ENCODE peak calls at places on chromosomes 16 and 17, in five cellular contexts. R is cardiac muscle cell, X is ascending aorta, G is progenitor cell of endocrine pancreas, Z is HL-60. W is an unnamed sample.

GRCh38 chr17:49031965-49032928 is 35.1 kb downstream of the IGF2BP1 start:
- DNase-seq in R (peak; percentile 88), Z (peak; percentile 36), X (no peak), G (peak; percentile 39), W (no peak)

GRCh38 chr17:45052052-45052772 is 780 bp upstream of the DCAKD start:
- DNase-seq in X (peak; percentile 71), Z (peak; percentile 54), R (peak; percentile 42), G (peak; percentile 33), W (no peak)

GRCh38 chr16:35150805-35151312 is 1691.4 kb downstream of the TP53TG3F start:
- DNase-seq in Z (no peak), G (no peak), R (no peak), X (no peak), W (no peak)

GRCh38 chr17:76272541-76273434 is 7.6 kb downstream of the UBALD2 start:
- DNase-seq in X (no peak), Z (no peak), R (no peak), G (no peak), W (no peak)

GRCh38 chr16:25027781-25028180 is 12.6 kb upstream of the ARHGAP17 start:
- DNase-seq in G (no peak), X (no peak), Z (no peak), R (no peak), W (no peak)

GRCh38 chr16:19284207-19284606 is 1.3 kb upstream of the CLEC19A start:
- DNase-seq in X (no peak), R (no peak), Z (no peak), G (no peak), W (no peak)

GRCh38 chr17:68054296-68054900 is 18.9 kb downstream of the KPNA2 start:
- DNase-seq in X (peak; percentile 68), R (peak; percentile 84), Z (no peak), G (no peak), W (peak; percentile 87)

GRCh38 chr16:31072540-31073072 is 1.4 kb downstream of the ZNF668 start:
- DNase-seq in Z (peak; percentile 63), G (no peak), X (peak; percentile 68), R (peak; percentile 48), W (no peak)

GRCh38 chr16:48444574-48444973 is 59.4 kb upstream of the SIAH1 start:
- DNase-seq in R (peak; percentile 91), X (peak; percentile 79), G (no peak), Z (no peak), W (no peak)

GRCh38 chr17:70366421-70366820 is 197.1 kb downstream of the KCNJ2 start:
- DNase-seq in X (no peak), R (no peak), Z (no peak), G (no peak), W (no peak)

GRCh38 chr16:7345423-7345822 is 12.8 kb downstream of the RBFOX1 start:
- DNase-seq in Z (no peak), R (no peak), X (no peak), G (no peak), W (no peak)

GRCh38 chr17:77829871-77830799 is 128.4 kb upstream of the TNRC6C start:
- DNase-seq in Z (no peak), G (no peak), R (peak; percentile 86), X (peak; percentile 90), W (no peak)

GRCh38 chr17:77881545-77881944 is 77.0 kb upstream of the TNRC6C start:
- DNase-seq in R (peak; percentile 90), G (no peak), X (peak; percentile 91), Z (peak; percentile 51), W (no peak)

GRCh38 chr17:82959990-82960418 is 119.4 kb upstream of the METRNL start:
- DNase-seq in Z (no peak), G (no peak), X (no peak), R (no peak), W (peak; percentile 83)

GRCh38 chr17:42407289-42407836 is 15.7 kb downstream of the CAVIN1 start:
- DNase-seq in G (no peak), Z (no peak), R (peak; percentile 80), X (peak; percentile 93), W (no peak)

GRCh38 chr17:42094375-42095069 is 3.8 kb downstream of the ZNF385C start:
- DNase-seq in X (no peak), R (no peak), Z (no peak), G (no peak), W (no peak)

GRCh38 chr16:85619089-85619850 is 6.1 kb downstream of the GSE1 start:
- DNase-seq in G (no peak), X (no peak), R (no peak), Z (no peak), W (no peak)

GRCh38 chr16:13291934-13292333 is 390.5 kb downstream of the SHISA9 start:
- DNase-seq in X (no peak), Z (no peak), R (no peak), G (peak; percentile 15), W (no peak)

GRCh38 chr17:223723-224471 is 42.4 kb upstream of the DOC2B start:
- DNase-seq in Z (no peak), R (no peak), X (peak; percentile 39), G (no peak), W (no peak)

GRCh38 chr17:40614431-40615294 is 33.0 kb downstream of the SMARCE1 start:
- DNase-seq in G (no peak), Z (no peak), X (no peak), R (no peak), W (peak; percentile 71)

GRCh38 chr17:77128895-77129567 is 11.7 kb upstream of the SEC14L1 start:
- DNase-seq in Z (no peak), G (no peak), R (peak; percentile 69), X (no peak), W (no peak)

GRCh38 chr17:38352245-38353083 is 820 bp downstream of the SOCS7 start:
- DNase-seq in R (peak; percentile 31), G (no peak), X (peak; percentile 65), Z (no peak), W (no peak)

GRCh38 chr17:42112552-42113176 is at the start of gene DHX58:
- DNase-seq in Z (peak; percentile 77), R (peak; percentile 88), X (peak; percentile 88), G (no peak), W (no peak)

GRCh38 chr17:60586288-60586974 is 13.6 kb upstream of the PPM1D start:
- DNase-seq in X (no peak), G (no peak), R (no peak), Z (no peak), W (no peak)

GRCh38 chr17:79840204-79840988 is 1.2 kb upstream of the CBX4 start:
- DNase-seq in G (no peak), X (peak; percentile 80), Z (no peak), R (peak; percentile 76), W (no peak)

GRCh38 chr17:7716299-7716886 is 1.2 kb upstream of the DNAH2 start:
- DNase-seq in Z (no peak), G (no peak), X (no peak), R (no peak), W (no peak)

GRCh38 chr17:28523876-28524275 is 17.7 kb downstream of the FOXN1 start:
- DNase-seq in Z (no peak), R (no peak), X (no peak), G (no peak), W (no peak)

GRCh38 chr17:62644487-62645173 is 17.2 kb downstream of the MRC2 start:
- DNase-seq in R (no peak), G (no peak), Z (no peak), X (no peak), W (no peak)

GRCh38 chr17:7930841-7931631 is 710 bp downstream of the TRAPPC1 start:
- DNase-seq in X (no peak), Z (no peak), R (no peak), G (no peak), W (no peak)

GRCh38 chr17:66533572-66533971 is 231.2 kb downstream of the PRKCA start:
- DNase-seq in X (no peak), G (peak; percentile 14), R (peak; percentile 74), Z (no peak), W (peak; percentile 71)

GRCh38 chr17:2484876-2485275 is 26.8 kb downstream of the METTL16 start:
- DNase-seq in R (no peak), X (no peak), Z (no peak), G (no peak), W (no peak)

GRCh38 chr16:48054881-48055601 is 100.8 kb downstream of the ABCC12 start:
- DNase-seq in Z (peak; percentile 2), X (no peak), R (peak; percentile 77), G (peak; percentile 27), W (no peak)

GRCh38 chr16:29315916-29316517 is 90.5 kb downstream of the NPIPB11 start:
- DNase-seq in Z (no peak), G (no peak), R (no peak), X (no peak), W (no peak)

GRCh38 chr17:78316867-78317816 is 42.7 kb downstream of the SOCS3 start:
- DNase-seq in G (no peak), Z (no peak), R (peak; percentile 44), X (no peak), W (no peak)

GRCh38 chr16:59180083-59180476 is 446.0 kb upstream of the GOT2 start:
- DNase-seq in G (no peak), X (no peak), Z (no peak), R (no peak), W (no peak)

GRCh38 chr16:55046146-55046460 is 115.4 kb downstream of the IRX5 start:
- DNase-seq in R (no peak), X (no peak), Z (no peak), G (no peak), W (no peak)

GRCh38 chr17:1110844-1111598 is 68.8 kb downstream of the ABR start:
- DNase-seq in X (peak; percentile 98), Z (peak; percentile 63), R (peak; percentile 69), G (no peak), W (peak; percentile 96)

GRCh38 chr16:979859-980594 is 1.5 kb upstream of the SOX8 start:
- DNase-seq in Z (no peak), R (no peak), G (no peak), X (no peak), W (no peak)
- TF ChIP-seq CTCF in Z (no peak), R (no peak), G (peak; percentile 13), X (no peak), W (no peak)

GRCh38 chr17:32298298-32298697 is 32.7 kb downstream of the RHBDL3 start:
- DNase-seq in X (no peak), R (no peak), G (no peak), Z (no peak), W (no peak)
- TF ChIP-seq CTCF in X (no peak), R (no peak), G (no peak), Z (no peak), W (no peak)

GRCh38 chr16:89701425-89702406 is at the start of gene SPATA2L:
- DNase-seq in X (peak; percentile 91), G (peak; percentile 95), Z (peak; percentile 59), R (peak; percentile 82), W (peak; percentile 95)
- TF ChIP-seq CTCF in X (no peak), G (peak; percentile 35), Z (no peak), R (no peak), W (peak; percentile 7)

GRCh38 chr17:17130077-17130844 is 75.9 kb downstream of the PLD6 start:
- DNase-seq in X (no peak), R (no peak), Z (no peak), G (no peak), W (no peak)
- TF ChIP-seq CTCF in X (no peak), R (no peak), Z (no peak), G (no peak), W (no peak)

GRCh38 chr16:11395008-11395948 is 50.0 kb downstream of the RMI2 start:
- DNase-seq in X (no peak), Z (no peak), G (no peak), R (no peak), W (no peak)
- TF ChIP-seq CTCF in X (no peak), Z (no peak), G (no peak), R (no peak), W (no peak)